ENCODE peak calls at places on chromosome 13, in four cellular contexts. B is midbrain; N is stimulated activated naive CD4-positive, alpha-beta T cell treated with Interleukin-2 at 50 U/mL for 16 hours; X is aorta. A is an unnamed sample.

GRCh38 chr13:57633141-57633949 is 1.8 kb downstream of the PCDH17 start:
- DNase-seq in B (peak; percentile 88), X (peak; percentile 57), N (no peak), A (no peak)

GRCh38 chr13:40927929-40928328 is 91.2 kb downstream of the ELF1 start:
- DNase-seq in B (no peak), X (no peak), N (no peak), A (no peak)

GRCh38 chr13:26168835-26169234 is 53.3 kb downstream of the RNF6 start:
- DNase-seq in X (no peak), N (no peak), B (no peak), A (no peak)

GRCh38 chr13:58463841-58464240 is 832.3 kb downstream of the PCDH17 start:
- DNase-seq in B (no peak), X (no peak), N (no peak), A (no peak)

GRCh38 chr13:109162248-109163051 is 533.0 kb downstream of the MYO16 start:
- DNase-seq in X (no peak), N (no peak), B (no peak), A (no peak)

GRCh38 chr13:87052731-87053130 is 618.4 kb upstream of the SLITRK5 start:
- DNase-seq in N (no peak), B (no peak), X (no peak), A (no peak)

GRCh38 chr13:74675185-74675584 is 541.0 kb upstream of the KLF12 start:
- DNase-seq in B (no peak), N (no peak), X (no peak), A (peak; percentile 20)

GRCh38 chr13:43484432-43485225 is 302.1 kb downstream of the ENOX1 start:
- DNase-seq in N (no peak), B (no peak), X (peak; percentile 47), A (no peak)

GRCh38 chr13:33992891-33993336 is 175.0 kb downstream of the RFC3 start:
- DNase-seq in B (no peak), N (no peak), X (no peak), A (no peak)

GRCh38 chr13:29527511-29527910 is 68.0 kb downstream of the SLC7A1 start:
- DNase-seq in B (no peak), X (no peak), N (no peak), A (no peak)

GRCh38 chr13:89372193-89372592 is 1701.0 kb downstream of the SLITRK5 start:
- DNase-seq in B (no peak), X (no peak), N (no peak), A (no peak)

GRCh38 chr13:24746618-24747247 is 17.2 kb upstream of the RNF17 start:
- DNase-seq in X (no peak), N (no peak), B (no peak), A (no peak)

GRCh38 chr13:114124921-114125320 is 7.5 kb downstream of the RASA3 start:
- DNase-seq in N (peak; percentile 81), X (no peak), B (no peak), A (no peak)

GRCh38 chr13:98890186-98890585 is 87.7 kb downstream of the DOCK9 start:
- DNase-seq in B (peak; percentile 69), N (peak; percentile 27), X (no peak), A (peak; percentile 57)

GRCh38 chr13:97539651-97540230 is 105.8 kb downstream of the RAP2A start:
- DNase-seq in X (no peak), B (no peak), N (no peak), A (no peak)

GRCh38 chr13:73335226-73335625 is 276.4 kb downstream of the KLF5 start:
- DNase-seq in B (no peak), X (no peak), N (no peak), A (peak; percentile 66)

GRCh38 chr13:103022328-103022727 is 43.9 kb downstream of the SLC10A2 start:
- DNase-seq in B (no peak), X (no peak), N (no peak), A (no peak)

GRCh38 chr13:49400755-49401659 is 42.9 kb downstream of the CAB39L start:
- DNase-seq in X (no peak), B (peak; percentile 71), N (no peak), A (no peak)

GRCh38 chr13:75861786-75862185 is 225.7 kb downstream of the LMO7 start:
- DNase-seq in N (no peak), B (no peak), X (no peak), A (no peak)

GRCh38 chr13:94188173-94188869 is 291.2 kb downstream of the DCT start:
- DNase-seq in N (no peak), X (no peak), B (no peak), A (no peak)

GRCh38 chr13:106500450-106500849 is 35.0 kb downstream of the EFNB2 start:
- DNase-seq in B (no peak), N (no peak), X (no peak), A (no peak)

GRCh38 chr13:49374585-49375290 is 69.1 kb downstream of the CAB39L start:
- DNase-seq in B (no peak), X (no peak), N (no peak), A (peak; percentile 89)

GRCh38 chr13:101202590-101202989 is 213.7 kb downstream of the NALCN start:
- DNase-seq in X (no peak), B (no peak), N (no peak), A (no peak)

GRCh38 chr13:54305377-54305776 is 1276.8 kb downstream of the OLFM4 start:
- DNase-seq in B (no peak), X (no peak), N (no peak), A (no peak)

GRCh38 chr13:44197791-44198770 is 175.5 kb upstream of the SERP2 start:
- DNase-seq in X (no peak), N (no peak), B (no peak), A (no peak)

GRCh38 chr13:95073826-95074345 is 227.4 kb downstream of the ABCC4 start:
- DNase-seq in N (no peak), B (no peak), X (no peak), A (peak; percentile 3)

GRCh38 chr13:43865892-43866291 is 13.6 kb downstream of the CCDC122 start:
- DNase-seq in B (no peak), X (no peak), N (no peak), A (no peak)

GRCh38 chr13:50277127-50277526 is 261.9 kb downstream of the KCNRG start:
- DNase-seq in X (no peak), N (no peak), B (no peak), A (no peak)

GRCh38 chr13:113231306-113232207 is 22.1 kb downstream of the CUL4A start:
- DNase-seq in X (no peak), N (peak; percentile 32), B (no peak), A (no peak)